ENCODE peak calls at places on chromosomes 6 and 20, in nine cellular contexts. I is mucosa of descending colon; A is HS-5; M is activated T-cell treated with anti-CD3 and anti-CD28 coated beads for 1 hour; P is ovary; V is activated CD4-positive, alpha-beta T cell treated with anti-CD3 and anti-CD28 coated beads, Interleukin-2, amount 50 U/mL, for 24 hours; L is KG1; O is SW480; K is natural killer cell. N is an unnamed sample.

GRCh38 chr6:161482517-161482903 is 208.6 kb upstream of the AGPAT4 start:
- DNase-seq in K (no peak), A (no peak), O (no peak), M (no peak), I (no peak), P (no peak), L (no peak), V (no peak), N (no peak)

GRCh38 chr6:16985484-16986284 is 116.2 kb upstream of the STMND1 start:
- DNase-seq in P (no peak), L (no peak), I (no peak), M (no peak), O (peak), V (no peak), A (no peak), K (no peak), N (peak)

GRCh38 chr20:3924304-3925112 is 35.3 kb downstream of the PANK2 start:
- DNase-seq in I (peak), O (no peak), L (no peak), V (no peak), K (no peak), A (no peak), M (no peak), P (peak), N (no peak)

GRCh38 chr6:165556116-165556843 is 106.8 kb downstream of the PDE10A start:
- DNase-seq in A (no peak), L (no peak), K (no peak), I (no peak), P (no peak), M (no peak), V (no peak), O (peak), N (peak)

GRCh38 chr20:2228926-2229325 is 66.9 kb upstream of the TGM3 start:
- DNase-seq in I (no peak), O (no peak), K (no peak), M (no peak), V (no peak), P (no peak), L (no peak), A (no peak), N (no peak)

GRCh38 chr6:131828080-131828479 is 20.3 kb downstream of the ENPP1 start:
- DNase-seq in P (no peak), M (no peak), L (no peak), O (no peak), K (no peak), V (no peak), I (no peak), A (no peak), N (no peak)

GRCh38 chr20:57188576-57189079 is 77.8 kb downstream of the BMP7 start:
- DNase-seq in A (no peak), K (no peak), M (no peak), V (no peak), P (no peak), O (no peak), L (no peak), I (no peak), N (peak)

GRCh38 chr6:29961966-29962365 is 19.6 kb downstream of the HLA-A start:
- DNase-seq in I (no peak), V (no peak), L (no peak), M (no peak), A (no peak), K (no peak), O (no peak), P (no peak), N (no peak)

GRCh38 chr6:11492444-11493300 is 44.9 kb upstream of the TMEM170B start:
- DNase-seq in V (no peak), K (no peak), A (no peak), I (no peak), L (no peak), M (no peak), O (no peak), P (no peak), N (no peak)

GRCh38 chr20:16004108-16004854 is 569.0 kb downstream of the KIF16B start:
- DNase-seq in I (no peak), O (no peak), A (no peak), M (no peak), V (no peak), P (no peak), L (no peak), K (no peak), N (no peak)

GRCh38 chr6:40532349-40533028 is 54.7 kb downstream of the LRFN2 start:
- DNase-seq in P (no peak), A (no peak), O (no peak), L (no peak), M (no peak), K (no peak), I (no peak), V (no peak), N (no peak)

GRCh38 chr6:153038378-153038777 is 35.9 kb upstream of the MTRF1L start:
- DNase-seq in K (no peak), M (no peak), O (no peak), V (no peak), A (no peak), P (no peak), L (no peak), I (no peak), N (no peak)

GRCh38 chr6:9116026-9116425 is 680.7 kb upstream of the SLC35B3 start:
- DNase-seq in V (no peak), M (no peak), K (no peak), L (no peak), P (no peak), I (no peak), O (peak), A (peak), N (peak)

GRCh38 chr6:136552054-136552453 is 1.8 kb upstream of the MAP7 start:
- DNase-seq in L (no peak), A (no peak), K (no peak), P (no peak), I (no peak), V (no peak), M (no peak), O (no peak), N (no peak)

GRCh38 chr6:16760536-16761468 is at the start of gene ATXN1:
- DNase-seq in I (peak), M (peak), K (peak), P (peak), L (no peak), A (no peak), V (peak), O (peak), N (peak)

GRCh38 chr6:89948876-89949275 is 54.6 kb downstream of the GJA10 start:
- DNase-seq in K (no peak), P (no peak), L (no peak), V (no peak), O (no peak), I (no peak), A (no peak), M (no peak), N (no peak)

GRCh38 chr20:59495894-59496510 is 108.3 kb upstream of the PHACTR3 start:
- DNase-seq in K (peak), L (peak), P (peak), V (peak), M (peak), I (no peak), O (peak), A (peak), N (peak)

GRCh38 chr20:24507182-24507853 is 37.9 kb downstream of the SYNDIG1 start:
- DNase-seq in I (no peak), O (no peak), L (no peak), A (no peak), P (no peak), V (no peak), K (no peak), M (no peak), N (no peak)

GRCh38 chr6:139376604-139377218 is 2.3 kb upstream of the CITED2 start:
- DNase-seq in V (no peak), L (no peak), A (no peak), K (no peak), O (peak), P (peak), M (no peak), I (no peak), N (peak)

GRCh38 chr6:35449287-35449881 is 2.8 kb upstream of the FANCE start:
- DNase-seq in I (no peak), M (peak), L (peak), O (peak), P (no peak), V (no peak), A (no peak), K (no peak), N (peak)

GRCh38 chr20:43915209-43916072 is 789 bp downstream of the TOX2 start:
- DNase-seq in L (no peak), V (no peak), M (peak), I (peak), K (peak), A (no peak), O (peak), P (no peak), N (no peak)

GRCh38 chr20:9018346-9018745 is 50.5 kb upstream of the PLCB4 start:
- DNase-seq in L (no peak), O (no peak), I (no peak), P (no peak), K (no peak), V (no peak), M (no peak), A (no peak), N (no peak)

GRCh38 chr20:52972965-52973819 is 1.0 kb downstream of the TSHZ2 start:
- DNase-seq in K (no peak), I (peak), V (peak), O (peak), M (peak), P (peak), L (no peak), A (no peak), N (no peak)